ENCODE peak calls at places on chromosomes 16 and 17, in nine cellular contexts. T is small intestine; L is amygdala; K is HFFc6; N is iris pigment epithelial cell; S is renal cortical epithelial cell; U is CD8-positive, alpha-beta memory T cell; F is heart left ventricle; I is activated CD4-positive, alpha-beta T cell treated with anti-CD3 and anti-CD28 coated beads, Interleukin-2, amount 50 U/mL, for 4 hours. H is an unnamed sample.
A peak's percentile ranks its signal among the peaks of the same experiment; 100 is the strongest.

GRCh38 chr16:81645303-81645702 is 133.8 kb upstream of the PLCG2 start:
- DNase-seq in N (peak; percentile 82), K (peak; percentile 88), S (peak; percentile 97), I (no peak), T (no peak), F (peak; percentile 35), L (peak; percentile 59), U (no peak), H (peak; percentile 74)

GRCh38 chr17:77489898-77490265 is 349.1 kb downstream of the SEC14L1 start:
- DNase-seq in S (no peak), L (peak; percentile 86), T (no peak), U (no peak), F (peak; percentile 89), I (no peak), N (no peak), K (no peak), H (peak; percentile 93)

GRCh38 chr17:42180922-42181850 is at the start of gene KCNH4:
- DNase-seq in L (peak; percentile 74), S (peak; percentile 47), F (peak; percentile 76), K (peak; percentile 55), N (peak; percentile 82), U (peak; percentile 78), I (peak; percentile 85), T (peak; percentile 69), H (peak; percentile 90)

GRCh38 chr17:8803531-8804416 is 4.6 kb upstream of the MFSD6L start:
- DNase-seq in F (no peak), L (no peak), N (no peak), S (no peak), U (no peak), T (no peak), I (no peak), K (no peak), H (no peak)

GRCh38 chr16:68406458-68407041 is 41.8 kb downstream of the SMPD3 start:
- DNase-seq in S (peak; percentile 69), L (peak; percentile 23), T (no peak), K (peak; percentile 64), F (no peak), I (no peak), U (no peak), N (peak; percentile 52), H (no peak)

GRCh38 chr17:17822189-17822978 is 14.4 kb downstream of the SREBF1 start:
- DNase-seq in L (peak; percentile 94), K (peak; percentile 72), T (no peak), U (no peak), I (no peak), S (no peak), N (peak; percentile 91), F (peak; percentile 63), H (peak; percentile 90)

GRCh38 chr17:50195196-50195865 is 6.1 kb downstream of the COL1A1 start:
- DNase-seq in F (no peak), S (no peak), T (no peak), N (peak; percentile 49), I (no peak), U (no peak), K (peak; percentile 72), L (no peak), H (peak; percentile 40)

GRCh38 chr17:73430848-73431247 is 119.0 kb upstream of the CDC42EP4 start:
- DNase-seq in F (no peak), K (no peak), U (no peak), L (no peak), T (no peak), N (peak; percentile 11), I (no peak), S (no peak), H (peak; percentile 43)

GRCh38 chr16:55503726-55504553 is 4.9 kb upstream of the LPCAT2 start:
- DNase-seq in T (no peak), F (no peak), N (no peak), S (no peak), K (no peak), I (no peak), L (no peak), U (no peak), H (no peak)

GRCh38 chr16:86725401-86725800 is 147.1 kb downstream of the FOXL1 start:
- DNase-seq in S (no peak), N (no peak), K (no peak), F (no peak), T (no peak), U (no peak), L (no peak), I (no peak), H (no peak)

GRCh38 chr17:79082311-79083190 is 7.9 kb downstream of the ENGASE start:
- DNase-seq in S (no peak), K (no peak), L (no peak), I (peak; percentile 33), F (peak; percentile 42), N (peak; percentile 25), U (peak; percentile 29), T (peak; percentile 49), H (peak; percentile 65)

GRCh38 chr17:2551928-2552327 is 40.2 kb upstream of the METTL16 start:
- DNase-seq in F (no peak), U (no peak), T (no peak), K (no peak), N (no peak), I (no peak), S (no peak), L (no peak), H (no peak)

GRCh38 chr17:79109584-79109983 is 35.0 kb downstream of the ENGASE start:
- DNase-seq in S (no peak), N (no peak), I (no peak), K (no peak), T (no peak), U (no peak), F (no peak), L (no peak), H (no peak)

GRCh38 chr16:89087922-89088321 is 5.7 kb upstream of the ACSF3 start:
- DNase-seq in S (no peak), F (no peak), I (no peak), L (no peak), K (no peak), N (no peak), U (no peak), T (no peak), H (no peak)

GRCh38 chr16:71353736-71354135 is 4.8 kb upstream of the CALB2 start:
- DNase-seq in S (no peak), U (no peak), I (no peak), F (no peak), K (no peak), L (no peak), N (no peak), T (no peak), H (no peak)

GRCh38 chr17:27670791-27671590 is 40.0 kb downstream of the LGALS9 start:
- DNase-seq in N (no peak), S (no peak), T (no peak), K (no peak), U (no peak), F (no peak), L (no peak), I (no peak), H (no peak)

GRCh38 chr16:1509307-1510221 is 16.4 kb downstream of the TELO2 start:
- DNase-seq in F (peak; percentile 76), N (no peak), S (no peak), T (no peak), I (no peak), L (no peak), K (no peak), U (no peak), H (peak; percentile 82)

GRCh38 chr16:67199808-67200198 is 872 bp downstream of the ELMO3 start:
- DNase-seq in S (no peak), N (no peak), F (no peak), K (no peak), I (no peak), U (no peak), L (no peak), T (peak; percentile 46), H (no peak)

GRCh38 chr16:18801197-18801972 is at the start of gene ARL6IP1:
- DNase-seq in U (peak; percentile 99), K (peak; percentile 99), T (peak; percentile 100), S (peak; percentile 97), I (peak; percentile 98), L (peak; percentile 99), N (peak; percentile 100), F (peak; percentile 99), H (peak; percentile 100)